ENCODE peak calls at places on chromosomes 12 and 14, in ten cellular contexts. One of them, this sample, is unnamed.

GRCh38 chr14:39374846-39375245 is 57.4 kb downstream of the FBXO33 start:
- DNase-seq in NCI-H1436 treated with DMSO at 0.1 percent for 48 hours: no peak
- DNase-seq in fibroblast of mammary gland: peak
- DNase-seq in adipocyte: peak
- DNase-seq in H4: no peak
- DNase-seq in activated T-helper 1 cell treated with Interleukin-2 at 50 U/mL for 16 hours: no peak
- DNase-seq in activated CD8-positive, alpha-beta memory T cell treated with anti-CD3 and anti-CD28 coated beads for 1 hour: no peak
- DNase-seq in NCI-H1092: no peak
- DNase-seq in AG10803: peak
- DNase-seq in fibroblast of pulmonary artery: peak
- DNase-seq in this sample: no peak

GRCh38 chr12:101563197-101563596 is 31.6 kb upstream of the MYBPC1 start:
- DNase-seq in NCI-H1092: no peak
- DNase-seq in adipocyte: no peak
- DNase-seq in fibroblast of pulmonary artery: no peak
- DNase-seq in AG10803: no peak
- DNase-seq in H4: no peak
- DNase-seq in activated CD8-positive, alpha-beta memory T cell treated with anti-CD3 and anti-CD28 coated beads for 1 hour: no peak
- DNase-seq in fibroblast of mammary gland: no peak
- DNase-seq in activated T-helper 1 cell treated with Interleukin-2 at 50 U/mL for 16 hours: no peak
- DNase-seq in NCI-H1436 treated with DMSO at 0.1 percent for 48 hours: no peak
- DNase-seq in this sample: no peak

GRCh38 chr14:102630405-102630804 is 38.0 kb downstream of the RCOR1 start:
- DNase-seq in NCI-H1436 treated with DMSO at 0.1 percent for 48 hours: no peak
- DNase-seq in activated CD8-positive, alpha-beta memory T cell treated with anti-CD3 and anti-CD28 coated beads for 1 hour: no peak
- DNase-seq in NCI-H1092: no peak
- DNase-seq in activated T-helper 1 cell treated with Interleukin-2 at 50 U/mL for 16 hours: no peak
- DNase-seq in H4: no peak
- DNase-seq in AG10803: no peak
- DNase-seq in fibroblast of mammary gland: no peak
- DNase-seq in adipocyte: no peak
- DNase-seq in fibroblast of pulmonary artery: no peak
- DNase-seq in this sample: no peak

GRCh38 chr12:107467716-107468115 is 217.9 kb upstream of the PWP1 start:
- DNase-seq in AG10803: no peak
- DNase-seq in NCI-H1436 treated with DMSO at 0.1 percent for 48 hours: no peak
- DNase-seq in H4: peak
- DNase-seq in adipocyte: no peak
- DNase-seq in fibroblast of mammary gland: no peak
- DNase-seq in NCI-H1092: no peak
- DNase-seq in fibroblast of pulmonary artery: no peak
- DNase-seq in activated T-helper 1 cell treated with Interleukin-2 at 50 U/mL for 16 hours: no peak
- DNase-seq in activated CD8-positive, alpha-beta memory T cell treated with anti-CD3 and anti-CD28 coated beads for 1 hour: no peak
- DNase-seq in this sample: no peak

GRCh38 chr12:131723532-131723931 is 12.6 kb downstream of the SFSWAP start:
- DNase-seq in adipocyte: no peak
- DNase-seq in NCI-H1092: no peak
- DNase-seq in fibroblast of pulmonary artery: no peak
- DNase-seq in H4: no peak
- DNase-seq in activated CD8-positive, alpha-beta memory T cell treated with anti-CD3 and anti-CD28 coated beads for 1 hour: no peak
- DNase-seq in NCI-H1436 treated with DMSO at 0.1 percent for 48 hours: no peak
- DNase-seq in activated T-helper 1 cell treated with Interleukin-2 at 50 U/mL for 16 hours: no peak
- DNase-seq in AG10803: no peak
- DNase-seq in fibroblast of mammary gland: no peak
- DNase-seq in this sample: no peak

GRCh38 chr14:74941676-74942097 is 13.7 kb downstream of the PGF start:
- DNase-seq in AG10803: peak
- DNase-seq in fibroblast of mammary gland: peak
- DNase-seq in NCI-H1092: no peak
- DNase-seq in activated CD8-positive, alpha-beta memory T cell treated with anti-CD3 and anti-CD28 coated beads for 1 hour: peak
- DNase-seq in H4: no peak
- DNase-seq in NCI-H1436 treated with DMSO at 0.1 percent for 48 hours: no peak
- DNase-seq in adipocyte: peak
- DNase-seq in fibroblast of pulmonary artery: peak
- DNase-seq in activated T-helper 1 cell treated with Interleukin-2 at 50 U/mL for 16 hours: peak
- DNase-seq in this sample: peak

GRCh38 chr12:68439368-68440045 is 107.3 kb upstream of the MDM1 start:
- DNase-seq in adipocyte: no peak
- DNase-seq in activated CD8-positive, alpha-beta memory T cell treated with anti-CD3 and anti-CD28 coated beads for 1 hour: no peak
- DNase-seq in AG10803: no peak
- DNase-seq in fibroblast of mammary gland: no peak
- DNase-seq in NCI-H1092: no peak
- DNase-seq in H4: no peak
- DNase-seq in NCI-H1436 treated with DMSO at 0.1 percent for 48 hours: no peak
- DNase-seq in fibroblast of pulmonary artery: no peak
- DNase-seq in activated T-helper 1 cell treated with Interleukin-2 at 50 U/mL for 16 hours: no peak
- DNase-seq in this sample: no peak

GRCh38 chr12:55932546-55932919 is 1.6 kb downstream of the DGKA start:
- DNase-seq in NCI-H1436 treated with DMSO at 0.1 percent for 48 hours: no peak
- DNase-seq in adipocyte: peak
- DNase-seq in NCI-H1092: no peak
- DNase-seq in activated CD8-positive, alpha-beta memory T cell treated with anti-CD3 and anti-CD28 coated beads for 1 hour: no peak
- DNase-seq in activated T-helper 1 cell treated with Interleukin-2 at 50 U/mL for 16 hours: peak
- DNase-seq in H4: no peak
- DNase-seq in fibroblast of mammary gland: peak
- DNase-seq in fibroblast of pulmonary artery: peak
- DNase-seq in AG10803: peak
- DNase-seq in this sample: peak

GRCh38 chr12:85725991-85726390 is 110.2 kb downstream of the RASSF9 start:
- DNase-seq in NCI-H1436 treated with DMSO at 0.1 percent for 48 hours: no peak
- DNase-seq in fibroblast of mammary gland: peak
- DNase-seq in fibroblast of pulmonary artery: peak
- DNase-seq in H4: no peak
- DNase-seq in activated T-helper 1 cell treated with Interleukin-2 at 50 U/mL for 16 hours: no peak
- DNase-seq in activated CD8-positive, alpha-beta memory T cell treated with anti-CD3 and anti-CD28 coated beads for 1 hour: no peak
- DNase-seq in NCI-H1092: peak
- DNase-seq in adipocyte: peak
- DNase-seq in AG10803: peak
- DNase-seq in this sample: no peak

This sample was measured in GM13976.